ENCODE peak calls at places on chromosomes 11 and 22, in six cellular contexts. Y is non-pigmented ciliary epithelial cell, G is ELR, D is EL, C is NCI-H446, R is mucosa of descending colon. W is an unnamed sample.

GRCh38 chr11:44799036-44799435 is 72.3 kb downstream of the TSPAN18 start:
- DNase-seq in Y (no peak), G (no peak), D (no peak), C (no peak), R (no peak), W (no peak)

GRCh38 chr11:109123811-109124787 is 297.9 kb upstream of the C11orf87 start:
- DNase-seq in Y (no peak), G (no peak), D (peak; percentile 7), C (peak; percentile 80), R (no peak), W (peak; percentile 29)

GRCh38 chr11:69862797-69863543 is 43.8 kb upstream of the FGF3 start:
- DNase-seq in Y (no peak), G (no peak), D (no peak), C (no peak), R (no peak), W (no peak)

GRCh38 chr11:117928818-117929567 is at the start of gene TMPRSS13:
- DNase-seq in Y (no peak), G (no peak), D (no peak), C (no peak), R (peak; percentile 62), W (no peak)

GRCh38 chr22:48800036-48800885 is 1027.4 kb downstream of the BRD1 start:
- DNase-seq in Y (no peak), G (no peak), D (no peak), C (no peak), R (no peak), W (no peak)

GRCh38 chr11:125335101-125335500 is 161.0 kb downstream of the FEZ1 start:
- DNase-seq in Y (no peak), G (no peak), D (no peak), C (no peak), R (no peak), W (no peak)

GRCh38 chr11:116829525-116830183 is at the start of gene APOC3:
- DNase-seq in Y (no peak), G (no peak), D (peak; percentile 51), C (no peak), R (no peak), W (no peak)

GRCh38 chr11:120657306-120658070 is 145.9 kb downstream of the GRIK4 start:
- DNase-seq in Y (no peak), G (no peak), D (no peak), C (no peak), R (no peak), W (no peak)

GRCh38 chr11:122242731-122243130 is 126.7 kb upstream of the BLID start:
- DNase-seq in Y (no peak), G (peak; percentile 8), D (no peak), C (no peak), R (no peak), W (no peak)

GRCh38 chr11:13304655-13305340 is 27.2 kb downstream of the BMAL1 start:
- DNase-seq in Y (no peak), G (no peak), D (no peak), C (no peak), R (no peak), W (no peak)

GRCh38 chr11:64834723-64835615 is 9.5 kb downstream of the CDC42BPG start:
- DNase-seq in Y (no peak), G (peak; percentile 74), D (peak; percentile 76), C (no peak), R (peak; percentile 28), W (no peak)

GRCh38 chr22:48315415-48316244 is 1512.0 kb downstream of the BRD1 start:
- DNase-seq in Y (no peak), G (no peak), D (no peak), C (peak; percentile 73), R (no peak), W (no peak)

GRCh38 chr11:85712953-85713352 is 27.0 kb upstream of the CCDC89 start:
- DNase-seq in Y (no peak), G (no peak), D (no peak), C (no peak), R (no peak), W (no peak)

GRCh38 chr22:29587938-29588699 is 7.2 kb upstream of the NIPSNAP1 start:
- DNase-seq in Y (peak; percentile 70), G (peak; percentile 91), D (peak; percentile 94), C (no peak), R (no peak), W (peak; percentile 72)

GRCh38 chr11:111812211-111812610 is 46.0 kb upstream of the PPP2R1B start:
- DNase-seq in Y (no peak), G (no peak), D (no peak), C (no peak), R (no peak), W (no peak)

GRCh38 chr22:38148252-38148651 is 33.4 kb downstream of the PLA2G6 start:
- DNase-seq in Y (peak; percentile 42), G (peak; percentile 66), D (peak; percentile 65), C (no peak), R (no peak), W (peak; percentile 87)

GRCh38 chr11:94800394-94800793 is 32.2 kb downstream of the AMOTL1 start:
- DNase-seq in Y (no peak), G (no peak), D (no peak), C (no peak), R (peak; percentile 37), W (peak; percentile 49)

GRCh38 chr22:19233189-19233661 is 54.7 kb upstream of the SLC25A1 start:
- DNase-seq in Y (no peak), G (no peak), D (no peak), C (no peak), R (no peak), W (no peak)

W was measured in astrocyte of the cerebellum.